ENCODE peak calls at places on chromosomes 12 and 14, in six cellular contexts. A is GM12878, I is HCT116, Q is K562, H is HepG2, G is SK-N-SH. S is an unnamed sample.

GRCh38 chr14:42192659-42193425 is 586.2 kb downstream of the LRFN5 start:
- DNase-seq in A (no peak), I (peak), Q (no peak), H (no peak), G (no peak), S (peak)

GRCh38 chr12:41983394-41983793 is 161.3 kb downstream of the GXYLT1 start:
- DNase-seq in A (no peak), I (no peak), Q (no peak), H (no peak), G (no peak), S (no peak)

GRCh38 chr12:122023339-122024131 is 1.9 kb downstream of the BCL7A start:
- DNase-seq in A (no peak), I (peak), Q (peak), H (peak), G (peak), S (no peak)

GRCh38 chr12:50390284-50390683 is 6.1 kb downstream of the FAM186A start:
- DNase-seq in A (no peak), I (peak), Q (no peak), H (peak), G (no peak), S (no peak)

GRCh38 chr14:24674204-24674970 is 40.4 kb upstream of the GZMB start:
- DNase-seq in A (no peak), I (no peak), Q (no peak), H (no peak), G (no peak), S (no peak)

GRCh38 chr14:90483551-90483950 is 86.7 kb downstream of the CALM1 start:
- DNase-seq in A (no peak), I (no peak), Q (no peak), H (no peak), G (no peak), S (no peak)

GRCh38 chr12:34390846-34391700 is 368.8 kb downstream of the ALG10 start:
- DNase-seq in A (no peak), I (no peak), Q (no peak), H (no peak), G (no peak), S (no peak)

GRCh38 chr14:50599700-50600444 is 39.9 kb downstream of the ATL1 start:
- DNase-seq in A (no peak), I (peak), Q (peak), H (peak), G (peak), S (peak)

GRCh38 chr12:115000038-115000437 is 316.1 kb upstream of the TBX3 start:
- DNase-seq in A (peak), I (peak), Q (no peak), H (peak), G (no peak), S (peak)

GRCh38 chr12:104167519-104168458 is 29.8 kb upstream of the NFYB start:
- DNase-seq in A (no peak), I (no peak), Q (no peak), H (no peak), G (no peak), S (no peak)

GRCh38 chr14:61502459-61503093 is 181.2 kb downstream of the PRKCH start:
- DNase-seq in A (no peak), I (no peak), Q (no peak), H (no peak), G (no peak), S (no peak)

GRCh38 chr12:84636801-84637285 is 275.8 kb downstream of the SLC6A15 start:
- DNase-seq in A (no peak), I (no peak), Q (no peak), H (no peak), G (no peak), S (no peak)

GRCh38 chr14:106208794-106209193 is 682.4 kb downstream of the TMEM121 start:
- DNase-seq in A (no peak), I (no peak), Q (no peak), H (no peak), G (no peak), S (no peak)

GRCh38 chr12:98754095-98754494 is 109.0 kb downstream of the APAF1 start:
- DNase-seq in A (peak), I (no peak), Q (peak), H (peak), G (no peak), S (no peak)

GRCh38 chr14:73789996-73790581 is 61.5 kb upstream of the PTGR2 start:
- DNase-seq in A (no peak), I (no peak), Q (no peak), H (no peak), G (no peak), S (no peak)

GRCh38 chr14:69351385-69351784 is 46.7 kb downstream of the ERH start:
- DNase-seq in A (no peak), I (no peak), Q (no peak), H (no peak), G (no peak), S (no peak)

GRCh38 chr12:726281-727140 is 25.9 kb upstream of the WNK1 start:
- DNase-seq in A (no peak), I (no peak), Q (no peak), H (peak), G (no peak), S (peak)

GRCh38 chr14:100439781-100440180 is 116.6 kb downstream of the SLC25A47 start:
- DNase-seq in A (no peak), I (no peak), Q (no peak), H (no peak), G (no peak), S (no peak)

GRCh38 chr12:53287741-53288216 is 7.6 kb upstream of the PFDN5 start:
- DNase-seq in A (peak), I (no peak), Q (peak), H (peak), G (peak), S (peak)

GRCh38 chr14:26925876-26926584 is 328.2 kb upstream of the NOVA1 start:
- DNase-seq in A (no peak), I (no peak), Q (no peak), H (no peak), G (no peak), S (no peak)

GRCh38 chr12:9064815-9065606 is 50.7 kb downstream of the A2M start:
- DNase-seq in A (no peak), I (peak), Q (no peak), H (peak), G (peak), S (no peak)

GRCh38 chr12:92108651-92109050 is 37.0 kb downstream of the BTG1 start:
- DNase-seq in A (no peak), I (no peak), Q (peak), H (no peak), G (peak), S (no peak)

GRCh38 chr12:18383203-18383602 is 121.9 kb downstream of the PIK3C2G start:
- DNase-seq in A (no peak), I (no peak), Q (no peak), H (peak), G (no peak), S (peak)

GRCh38 chr12:93802698-93803097 is 125.5 kb downstream of the CRADD start:
- DNase-seq in A (no peak), I (no peak), Q (no peak), H (no peak), G (no peak), S (no peak)

GRCh38 chr14:87628129-87628528 is 364.9 kb downstream of the GALC start:
- DNase-seq in A (no peak), I (no peak), Q (no peak), H (peak), G (no peak), S (no peak)

GRCh38 chr14:57293851-57294837 is 25.4 kb downstream of the AP5M1 start:
- DNase-seq in A (no peak), I (no peak), Q (no peak), H (no peak), G (no peak), S (no peak)

GRCh38 chr12:88578821-88579518 is 1.3 kb downstream of the KITLG start:
- DNase-seq in A (no peak), I (no peak), Q (peak), H (peak), G (peak), S (no peak)

GRCh38 chr12:88360349-88360748 is 218.2 kb downstream of the TMTC3 start:
- DNase-seq in A (no peak), I (no peak), Q (no peak), H (no peak), G (no peak), S (no peak)

GRCh38 chr12:50188280-50188781 is 21.2 kb upstream of the CERS5 start:
- DNase-seq in A (no peak), I (no peak), Q (no peak), H (peak), G (no peak), S (no peak)

DNA sequence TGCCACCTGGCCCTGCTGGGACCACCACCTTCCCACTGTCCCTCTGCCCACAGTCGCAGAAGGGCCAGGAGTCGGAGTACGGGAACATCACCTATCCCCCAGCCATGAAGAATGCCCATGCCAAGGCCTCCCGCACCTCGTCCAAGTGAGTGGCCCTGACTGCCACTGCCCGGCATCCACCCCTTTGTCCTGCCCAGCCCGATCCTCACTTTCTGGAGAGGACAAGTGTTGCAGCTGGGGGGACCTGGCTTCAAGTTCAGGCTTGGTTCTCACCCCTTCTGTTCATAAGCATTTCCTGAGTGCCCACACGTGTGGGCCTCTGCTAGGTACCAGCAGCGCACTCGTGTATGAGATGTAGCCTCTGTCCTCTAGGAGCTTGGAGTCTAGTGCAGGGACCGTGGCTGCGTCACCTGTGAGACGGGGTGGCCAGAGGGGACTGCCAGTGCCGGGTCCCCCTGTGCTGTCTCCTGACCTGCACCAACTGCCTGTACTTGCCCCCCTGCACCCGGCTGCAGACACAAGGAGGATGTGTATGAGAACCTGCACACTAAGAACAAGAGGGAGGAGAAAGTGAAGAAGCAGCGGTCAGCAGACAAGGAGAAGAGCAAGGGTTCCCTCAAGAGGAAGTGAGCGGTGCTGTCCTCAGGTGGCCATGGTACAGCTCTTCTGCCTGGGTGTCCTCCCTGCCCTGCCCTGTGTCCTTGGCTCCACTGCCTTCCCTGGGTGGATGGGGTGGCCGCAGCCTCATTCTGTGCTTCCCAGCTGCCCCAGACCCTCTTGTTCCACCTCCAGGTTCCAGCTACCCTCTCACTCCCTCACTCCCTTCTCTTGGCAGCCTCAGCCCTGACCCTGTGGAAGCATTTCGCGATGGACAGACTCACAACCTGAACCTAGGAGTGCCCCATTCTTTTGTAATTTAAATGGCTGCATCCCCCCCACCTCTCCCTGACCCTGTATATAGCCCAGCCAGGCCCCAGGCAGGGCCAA is 9.4 kb downstream of the PTPN6 start:
- DNase-seq in A (no peak), I (no peak), Q (no peak), H (no peak), G (peak), S (no peak)
- TF ChIP-seq SIN3A in A (no peak), I (no peak), Q (no peak), H (no peak), G (no peak), S (no peak)

GRCh38 chr12:107541001-107541400 is 144.6 kb upstream of the PWP1 start:
- DNase-seq in A (no peak), I (no peak), Q (no peak), H (no peak), G (no peak), S (no peak)

GRCh38 chr12:107536613-107537012 is 149.0 kb upstream of the PWP1 start:
- DNase-seq in A (no peak), I (no peak), Q (no peak), H (no peak), G (no peak), S (no peak)

GRCh38 chr12:107533218-107533617 is 152.4 kb upstream of the PWP1 start:
- DNase-seq in A (peak), I (no peak), Q (no peak), H (no peak), G (no peak), S (no peak)

GRCh38 chr12:107539196-107539939 is 146.2 kb upstream of the PWP1 start:
- DNase-seq in A (no peak), I (no peak), Q (no peak), H (no peak), G (no peak), S (no peak)

DNA sequence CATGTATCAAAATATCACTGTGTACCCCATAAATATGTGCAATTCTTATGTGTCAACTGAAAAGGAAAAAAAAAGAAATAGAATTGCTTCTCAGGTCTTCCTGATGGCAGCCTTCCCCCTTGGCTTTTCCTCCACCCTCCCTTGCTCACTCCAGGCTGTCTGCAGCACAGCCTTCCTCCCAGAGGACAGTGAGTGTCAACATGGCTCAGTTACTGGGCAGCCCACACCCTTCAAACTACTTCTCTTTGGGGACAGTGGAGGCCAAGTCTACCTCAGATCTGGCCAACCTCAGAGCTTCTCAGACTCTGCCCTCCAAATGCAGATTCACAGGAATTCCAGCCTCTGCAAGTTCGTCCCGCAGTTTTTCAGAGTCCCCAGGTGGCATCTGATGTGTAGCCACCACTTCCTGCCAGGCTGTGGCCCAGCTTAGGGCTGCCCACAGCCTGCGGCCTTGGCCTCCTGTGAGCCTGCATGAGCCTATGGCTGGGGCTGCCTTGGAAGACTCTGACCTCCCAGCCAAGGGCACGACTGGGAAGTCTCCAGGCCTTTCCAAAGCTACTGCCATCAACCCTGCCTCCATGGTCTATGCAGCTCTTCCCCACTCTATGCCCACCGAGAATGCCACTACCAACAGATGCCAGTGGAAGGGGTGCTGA is 148.0 kb upstream of the PWP1 start:
- DNase-seq in A (no peak), I (no peak), Q (no peak), H (no peak), G (no peak), S (no peak)
- TF ChIP-seq REST in A (no peak), I (no peak), Q (no peak), H (no peak), G (no peak), S (no peak)

GRCh38 chr14:94768521-94769412 is 1.1 kb downstream of the GSC start:
- DNase-seq in A (no peak), I (no peak), Q (no peak), H (no peak), G (no peak), S (no peak)
- H3K4me3 ChIP-seq in A (no peak), I (no peak), Q (no peak), H (peak), G (peak), S (peak)

GRCh38 chr12:129215436-129216025 is 362.3 kb downstream of the GLT1D1 start:
- DNase-seq in A (no peak), I (no peak), Q (no peak), H (no peak), G (no peak), S (no peak)

GRCh38 chr12:129213551-129213950 is 360.3 kb downstream of the GLT1D1 start:
- DNase-seq in A (no peak), I (no peak), Q (no peak), H (no peak), G (no peak), S (no peak)

GRCh38 chr12:129208566-129208965 is 355.3 kb downstream of the GLT1D1 start:
- DNase-seq in A (no peak), I (no peak), Q (no peak), H (no peak), G (no peak), S (no peak)

GRCh38 chr12:129212221-129212630 is 358.9 kb downstream of the GLT1D1 start:
- DNase-seq in A (no peak), I (no peak), Q (no peak), H (peak), G (no peak), S (no peak)
- TF ChIP-seq SIN3A in A (no peak), I (no peak), Q (no peak), H (no peak), G (no peak), S (no peak)

GRCh38 chr14:66782853-66783252 is 274.9 kb downstream of the GPHN start:
- DNase-seq in A (no peak), I (no peak), Q (no peak), H (peak), G (no peak), S (no peak)
- TF ChIP-seq REST in A (no peak), I (no peak), Q (no peak), H (no peak), G (no peak), S (no peak)